ENCODE peak calls at places on chromosomes 4 and X, in seven cellular contexts. One of them, this sample, is unnamed.

GRCh38 chrX:154056739-154057367 is 37.2 kb upstream of the IRAK1 start:
- DNase-seq in breast epithelium: peak; percentile 26
- DNase-seq in K562: no peak
- DNase-seq in lower leg skin: peak; percentile 34
- DNase-seq in ovary: no peak
- DNase-seq in HCT116: no peak
- DNase-seq in spleen: no peak
- DNase-seq in this sample: no peak

GRCh38 chrX:31130457-31131215 is 58.8 kb upstream of the FTHL17 start:
- DNase-seq in breast epithelium: no peak
- DNase-seq in K562: no peak
- DNase-seq in lower leg skin: peak; percentile 12
- DNase-seq in ovary: no peak
- DNase-seq in HCT116: no peak
- DNase-seq in spleen: no peak
- DNase-seq in this sample: no peak

GRCh38 chrX:110384490-110384889 is 25.8 kb downstream of the RTL9 start:
- DNase-seq in breast epithelium: no peak
- DNase-seq in K562: peak; percentile 26
- DNase-seq in lower leg skin: no peak
- DNase-seq in ovary: no peak
- DNase-seq in HCT116: peak; percentile 59
- DNase-seq in spleen: no peak
- DNase-seq in this sample: no peak

GRCh38 chr4:67052981-67053380 is 492.3 kb downstream of the CENPC start:
- DNase-seq in breast epithelium: no peak
- DNase-seq in K562: no peak
- DNase-seq in lower leg skin: no peak
- DNase-seq in ovary: no peak
- DNase-seq in HCT116: no peak
- DNase-seq in spleen: no peak
- DNase-seq in this sample: no peak

GRCh38 chr4:53656421-53656981 is 65.2 kb upstream of the LNX1 start:
- DNase-seq in breast epithelium: no peak
- DNase-seq in K562: no peak
- DNase-seq in lower leg skin: peak; percentile 54
- DNase-seq in ovary: no peak
- DNase-seq in HCT116: no peak
- DNase-seq in spleen: no peak
- DNase-seq in this sample: no peak

GRCh38 chr4:168514249-168514852 is 17.5 kb downstream of the PALLD start:
- DNase-seq in breast epithelium: no peak
- DNase-seq in K562: peak; percentile 12
- DNase-seq in lower leg skin: no peak
- DNase-seq in ovary: no peak
- DNase-seq in HCT116: no peak
- DNase-seq in spleen: no peak
- DNase-seq in this sample: peak; percentile 49

GRCh38 chr4:1399508-1400190 is 6.6 kb downstream of the NKX1-1 start:
- DNase-seq in breast epithelium: no peak
- DNase-seq in K562: peak; percentile 42
- DNase-seq in lower leg skin: no peak
- DNase-seq in ovary: peak; percentile 19
- DNase-seq in HCT116: no peak
- DNase-seq in spleen: no peak
- DNase-seq in this sample: no peak

GRCh38 chrX:8879750-8880149 is 78.6 kb upstream of the FAM9A start:
- DNase-seq in breast epithelium: no peak
- DNase-seq in K562: peak; percentile 57
- DNase-seq in lower leg skin: no peak
- DNase-seq in ovary: no peak
- DNase-seq in HCT116: no peak
- DNase-seq in spleen: no peak
- DNase-seq in this sample: peak; percentile 1

GRCh38 chr4:78058591-78059523 is 1.7 kb downstream of the FRAS1 start:
- DNase-seq in breast epithelium: peak; percentile 20
- DNase-seq in K562: no peak
- DNase-seq in lower leg skin: peak; percentile 26
- DNase-seq in ovary: peak; percentile 49
- DNase-seq in HCT116: no peak
- DNase-seq in spleen: peak; percentile 74
- DNase-seq in this sample: no peak

GRCh38 chr4:89000844-89001360 is 56.1 kb downstream of the FAM13A start:
- DNase-seq in breast epithelium: no peak
- DNase-seq in K562: no peak
- DNase-seq in lower leg skin: no peak
- DNase-seq in ovary: no peak
- DNase-seq in HCT116: no peak
- DNase-seq in spleen: no peak
- DNase-seq in this sample: peak; percentile 86

GRCh38 chr4:66569228-66569627 is 898.9 kb upstream of the EPHA5 start:
- DNase-seq in breast epithelium: no peak
- DNase-seq in K562: no peak
- DNase-seq in lower leg skin: no peak
- DNase-seq in ovary: no peak
- DNase-seq in HCT116: no peak
- DNase-seq in spleen: no peak
- DNase-seq in this sample: no peak

GRCh38 chr4:183936574-183937335 is 31.6 kb downstream of the STOX2 start:
- DNase-seq in breast epithelium: no peak
- DNase-seq in K562: no peak
- DNase-seq in lower leg skin: no peak
- DNase-seq in ovary: no peak
- DNase-seq in HCT116: no peak
- DNase-seq in spleen: no peak
- DNase-seq in this sample: no peak

GRCh38 chr4:65592089-65592488 is 78.2 kb downstream of the EPHA5 start:
- DNase-seq in breast epithelium: no peak
- DNase-seq in K562: no peak
- DNase-seq in lower leg skin: no peak
- DNase-seq in ovary: no peak
- DNase-seq in HCT116: no peak
- DNase-seq in spleen: no peak
- DNase-seq in this sample: no peak

DNA sequence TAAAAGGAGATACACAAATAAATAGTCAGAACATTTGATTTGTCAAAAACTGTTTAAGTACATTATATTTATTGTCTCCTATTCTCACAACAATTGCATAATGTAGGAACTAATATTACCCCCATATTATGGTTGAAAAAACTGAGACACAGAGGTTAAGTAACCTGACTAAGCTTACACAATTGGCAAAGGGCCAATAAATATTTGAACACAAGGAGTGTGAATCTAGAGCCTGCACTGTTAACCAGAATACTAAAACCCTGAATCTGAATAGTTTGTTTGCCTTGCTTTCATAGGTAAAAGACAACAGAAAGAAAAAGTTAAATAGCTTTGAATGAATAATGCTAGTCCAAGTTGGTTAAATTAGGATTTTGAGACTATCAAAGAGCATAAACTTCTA is 55.2 kb downstream of the IL13RA2 start:
- DNase-seq in breast epithelium: no peak
- DNase-seq in K562: no peak
- DNase-seq in lower leg skin: no peak
- DNase-seq in ovary: no peak
- DNase-seq in HCT116: no peak
- DNase-seq in spleen: no peak
- DNase-seq in this sample: no peak
- TF ChIP-seq POLR2A in breast epithelium: no peak
- TF ChIP-seq POLR2A in K562: no peak
- TF ChIP-seq POLR2A in lower leg skin: no peak
- TF ChIP-seq POLR2A in ovary: no peak
- TF ChIP-seq POLR2A in HCT116: no peak
- TF ChIP-seq POLR2A in spleen: no peak
- TF ChIP-seq POLR2A in this sample: no peak

DNA sequence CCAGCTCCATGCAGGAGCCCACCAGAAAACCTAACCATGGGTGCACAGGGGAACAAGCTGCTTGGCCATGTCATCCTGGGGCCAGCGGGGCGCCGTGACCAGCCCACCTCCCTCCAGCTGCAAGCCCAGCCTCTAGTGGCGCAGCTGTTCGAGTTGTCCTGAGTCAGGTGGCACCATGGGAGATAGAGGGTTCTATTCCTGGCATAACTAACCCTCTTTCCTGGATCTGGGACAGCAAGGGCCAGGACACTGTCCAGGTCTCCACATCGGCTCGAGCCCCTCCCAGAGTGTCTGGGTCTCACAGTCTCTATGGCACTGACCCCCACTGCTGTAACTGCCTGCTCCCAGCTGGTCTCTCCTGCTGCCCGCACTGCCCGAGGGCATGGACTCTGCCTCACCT is 16.7 kb downstream of the ABLIM2 start:
- DNase-seq in breast epithelium: no peak
- DNase-seq in K562: no peak
- DNase-seq in lower leg skin: no peak
- DNase-seq in ovary: no peak
- DNase-seq in HCT116: no peak
- DNase-seq in spleen: no peak
- DNase-seq in this sample: no peak
- TF ChIP-seq POLR2A in breast epithelium: no peak
- TF ChIP-seq POLR2A in K562: no peak
- TF ChIP-seq POLR2A in lower leg skin: no peak
- TF ChIP-seq POLR2A in ovary: no peak
- TF ChIP-seq POLR2A in HCT116: no peak
- TF ChIP-seq POLR2A in spleen: no peak
- TF ChIP-seq POLR2A in this sample: no peak

DNA sequence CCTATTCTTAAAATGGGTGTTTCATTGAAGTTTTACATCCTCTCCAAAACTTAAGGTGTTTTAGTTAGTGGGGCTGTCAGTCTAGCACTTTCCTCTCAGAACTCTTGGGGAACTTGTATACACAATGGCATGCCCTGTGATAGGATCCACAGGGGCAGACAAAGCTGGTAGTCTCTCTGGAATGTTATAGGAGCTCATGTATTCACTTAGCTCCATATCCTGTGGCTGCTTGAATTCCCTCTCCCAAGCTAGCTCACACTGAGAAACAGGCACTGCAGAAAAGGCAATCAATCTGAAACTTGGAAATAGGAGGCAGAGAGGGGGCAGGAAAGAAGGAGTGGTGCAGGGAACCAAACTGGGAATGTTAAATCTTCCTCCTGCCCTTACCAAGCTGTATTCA is 26.3 kb upstream of the ARMCX2 start:
- DNase-seq in breast epithelium: no peak
- DNase-seq in K562: no peak
- DNase-seq in lower leg skin: no peak
- DNase-seq in ovary: no peak
- DNase-seq in HCT116: no peak
- DNase-seq in spleen: no peak
- DNase-seq in this sample: no peak
- TF ChIP-seq POLR2A in breast epithelium: no peak
- TF ChIP-seq POLR2A in K562: no peak
- TF ChIP-seq POLR2A in lower leg skin: no peak
- TF ChIP-seq POLR2A in ovary: no peak
- TF ChIP-seq POLR2A in HCT116: no peak
- TF ChIP-seq POLR2A in spleen: no peak
- TF ChIP-seq POLR2A in this sample: no peak

GRCh38 chr4:12359420-12359819 is 930.7 kb upstream of the HS3ST1 start:
- DNase-seq in breast epithelium: no peak
- DNase-seq in K562: no peak
- DNase-seq in lower leg skin: no peak
- DNase-seq in ovary: no peak
- DNase-seq in HCT116: no peak
- DNase-seq in spleen: no peak
- DNase-seq in this sample: no peak
- TF ChIP-seq POLR2A in breast epithelium: no peak
- TF ChIP-seq POLR2A in K562: no peak
- TF ChIP-seq POLR2A in lower leg skin: no peak
- TF ChIP-seq POLR2A in ovary: no peak
- TF ChIP-seq POLR2A in HCT116: no peak
- TF ChIP-seq POLR2A in spleen: no peak
- TF ChIP-seq POLR2A in this sample: no peak

GRCh38 chr4:56430203-56430602 is 5.2 kb downstream of the PPAT start:
- DNase-seq in breast epithelium: no peak
- DNase-seq in K562: no peak
- DNase-seq in lower leg skin: no peak
- DNase-seq in ovary: no peak
- DNase-seq in HCT116: no peak
- DNase-seq in spleen: no peak
- DNase-seq in this sample: no peak

GRCh38 chr4:56433280-56433679 is 2.1 kb downstream of the PPAT start:
- DNase-seq in breast epithelium: no peak
- DNase-seq in K562: no peak
- DNase-seq in lower leg skin: no peak
- DNase-seq in ovary: no peak
- DNase-seq in HCT116: no peak
- DNase-seq in spleen: no peak
- DNase-seq in this sample: no peak

GRCh38 chr4:56435748-56436442 is at the start of gene PAICS:
- DNase-seq in breast epithelium: peak; percentile 82
- DNase-seq in K562: peak; percentile 88
- DNase-seq in lower leg skin: peak; percentile 91
- DNase-seq in ovary: peak; percentile 97
- DNase-seq in HCT116: peak; percentile 84
- DNase-seq in spleen: peak; percentile 98
- DNase-seq in this sample: peak; percentile 97

GRCh38 chr4:56434599-56435000 is 815 bp downstream of the PPAT start:
- DNase-seq in breast epithelium: peak; percentile 27
- DNase-seq in K562: no peak
- DNase-seq in lower leg skin: no peak
- DNase-seq in ovary: no peak
- DNase-seq in HCT116: no peak
- DNase-seq in spleen: no peak
- DNase-seq in this sample: peak; percentile 80

GRCh38 chr4:56435001-56435747 is at the start of gene PPAT:
- DNase-seq in breast epithelium: peak; percentile 97
- DNase-seq in K562: peak; percentile 95
- DNase-seq in lower leg skin: peak; percentile 97
- DNase-seq in ovary: peak; percentile 98
- DNase-seq in HCT116: peak; percentile 94
- DNase-seq in spleen: peak; percentile 100
- DNase-seq in this sample: peak; percentile 99
- TF ChIP-seq POLR2A in breast epithelium: no peak
- TF ChIP-seq POLR2A in K562: peak; percentile 86
- TF ChIP-seq POLR2A in lower leg skin: no peak
- TF ChIP-seq POLR2A in ovary: peak; percentile 74
- TF ChIP-seq POLR2A in HCT116: peak; percentile 65
- TF ChIP-seq POLR2A in spleen: peak; percentile 48
- TF ChIP-seq POLR2A in this sample: peak; percentile 79